ENCODE peak calls at places on chromosome 7, in five cellular contexts. One of them, this sample, is unnamed. For H3K4me1, the result is how much of the 10 kb centered on the place peaks cover.

GRCh38 chr7:49244543-49244942 is 320.2 kb downstream of the CDC14C start:
- DNase-seq in sigmoid colon: no peak
- DNase-seq in A549: no peak
- DNase-seq in suprapubic skin: no peak
- DNase-seq in SK-N-SH: no peak
- DNase-seq in this sample: no peak

GRCh38 chr7:73829921-73830617 is 727 bp upstream of the CLDN4 start:
- DNase-seq in A549: no peak
- DNase-seq in sigmoid colon: no peak
- DNase-seq in SK-N-SH: no peak
- DNase-seq in suprapubic skin: no peak
- DNase-seq in this sample: no peak

GRCh38 chr7:115831371-115831770 is 199.2 kb downstream of the TFEC start:
- DNase-seq in SK-N-SH: no peak
- DNase-seq in sigmoid colon: no peak
- DNase-seq in suprapubic skin: no peak
- DNase-seq in A549: no peak
- DNase-seq in this sample: no peak

GRCh38 chr7:157149317-157149716 is 10.6 kb downstream of the UBE3C start:
- DNase-seq in suprapubic skin: no peak
- DNase-seq in sigmoid colon: no peak
- DNase-seq in A549: no peak
- DNase-seq in SK-N-SH: no peak
- DNase-seq in this sample: no peak

GRCh38 chr7:157423886-157424565 is 87.2 kb downstream of the DNAJB6 start:
- DNase-seq in suprapubic skin: no peak
- DNase-seq in A549: no peak
- DNase-seq in SK-N-SH: no peak
- DNase-seq in sigmoid colon: no peak
- DNase-seq in this sample: no peak

GRCh38 chr7:17056491-17057142 is 174.8 kb upstream of the AGR3 start:
- DNase-seq in SK-N-SH: no peak
- DNase-seq in suprapubic skin: no peak
- DNase-seq in A549: no peak
- DNase-seq in sigmoid colon: no peak
- DNase-seq in this sample: no peak

GRCh38 chr7:77331938-77332695 is 84.0 kb downstream of the GSAP start:
- DNase-seq in A549: peak
- DNase-seq in sigmoid colon: peak
- DNase-seq in suprapubic skin: no peak
- DNase-seq in SK-N-SH: peak
- DNase-seq in this sample: peak

GRCh38 chr7:138828302-138828701 is 30.3 kb upstream of the ATP6V0A4 start:
- DNase-seq in A549: no peak
- DNase-seq in suprapubic skin: no peak
- DNase-seq in sigmoid colon: no peak
- DNase-seq in SK-N-SH: no peak
- DNase-seq in this sample: no peak

GRCh38 chr7:7946486-7946885 is 22.1 kb upstream of the GLCCI1 start:
- DNase-seq in SK-N-SH: no peak
- DNase-seq in suprapubic skin: no peak
- DNase-seq in sigmoid colon: no peak
- DNase-seq in A549: no peak
- DNase-seq in this sample: no peak

GRCh38 chr7:84950836-84951235 is 236.0 kb downstream of the SEMA3D start:
- DNase-seq in SK-N-SH: no peak
- DNase-seq in suprapubic skin: no peak
- DNase-seq in sigmoid colon: no peak
- DNase-seq in A549: no peak
- DNase-seq in this sample: no peak

GRCh38 chr7:28330384-28331070 is 81.8 kb upstream of the CREB5 start:
- DNase-seq in A549: no peak
- DNase-seq in SK-N-SH: no peak
- DNase-seq in suprapubic skin: no peak
- DNase-seq in sigmoid colon: no peak
- DNase-seq in this sample: peak

GRCh38 chr7:133761459-133761858 is 365.7 kb upstream of the LRGUK start:
- DNase-seq in sigmoid colon: no peak
- DNase-seq in suprapubic skin: no peak
- DNase-seq in SK-N-SH: no peak
- DNase-seq in A549: no peak
- DNase-seq in this sample: no peak

GRCh38 chr7:28296571-28297483 is 115.5 kb upstream of the CREB5 start:
- DNase-seq in SK-N-SH: no peak
- DNase-seq in suprapubic skin: no peak
- DNase-seq in sigmoid colon: no peak
- DNase-seq in A549: peak
- DNase-seq in this sample: no peak

GRCh38 chr7:132113536-132114409 is 462.5 kb downstream of the PLXNA4 start:
- DNase-seq in suprapubic skin: no peak
- DNase-seq in sigmoid colon: no peak
- DNase-seq in A549: no peak
- DNase-seq in SK-N-SH: no peak
- DNase-seq in this sample: no peak

GRCh38 chr7:78792006-78792405 is 661.5 kb downstream of the MAGI2 start:
- DNase-seq in SK-N-SH: no peak
- DNase-seq in A549: no peak
- DNase-seq in suprapubic skin: no peak
- DNase-seq in sigmoid colon: no peak
- DNase-seq in this sample: no peak

GRCh38 chr7:100091411-100092181 is 2.8 kb downstream of the COPS6 start:
- DNase-seq in SK-N-SH: peak
- DNase-seq in suprapubic skin: no peak
- DNase-seq in A549: no peak
- DNase-seq in sigmoid colon: no peak
- DNase-seq in this sample: no peak

GRCh38 chr7:66731986-66732385 is 8.5 kb upstream of the RABGEF1 start:
- DNase-seq in SK-N-SH: peak
- DNase-seq in sigmoid colon: no peak
- DNase-seq in A549: no peak
- DNase-seq in suprapubic skin: no peak
- DNase-seq in this sample: no peak

GRCh38 chr7:67753891-67754290 is 757.3 kb downstream of the TYW1 start:
- DNase-seq in A549: no peak
- DNase-seq in SK-N-SH: no peak
- DNase-seq in suprapubic skin: no peak
- DNase-seq in sigmoid colon: no peak
- DNase-seq in this sample: no peak

GRCh38 chr7:29495618-29496017 is 68.0 kb upstream of the PRR15 start:
- DNase-seq in suprapubic skin: no peak
- DNase-seq in sigmoid colon: no peak
- DNase-seq in A549: no peak
- DNase-seq in SK-N-SH: no peak
- DNase-seq in this sample: no peak

GRCh38 chr7:921071-921461 is 33.4 kb downstream of the ADAP1 start:
- DNase-seq in suprapubic skin: no peak
- DNase-seq in sigmoid colon: no peak
- DNase-seq in SK-N-SH: no peak
- DNase-seq in A549: no peak
- DNase-seq in this sample: no peak

GRCh38 chr7:55185941-55186609 is 167.3 kb downstream of the EGFR start:
- DNase-seq in sigmoid colon: no peak
- DNase-seq in A549: peak
- DNase-seq in SK-N-SH: no peak
- DNase-seq in suprapubic skin: no peak
- DNase-seq in this sample: no peak

DNA sequence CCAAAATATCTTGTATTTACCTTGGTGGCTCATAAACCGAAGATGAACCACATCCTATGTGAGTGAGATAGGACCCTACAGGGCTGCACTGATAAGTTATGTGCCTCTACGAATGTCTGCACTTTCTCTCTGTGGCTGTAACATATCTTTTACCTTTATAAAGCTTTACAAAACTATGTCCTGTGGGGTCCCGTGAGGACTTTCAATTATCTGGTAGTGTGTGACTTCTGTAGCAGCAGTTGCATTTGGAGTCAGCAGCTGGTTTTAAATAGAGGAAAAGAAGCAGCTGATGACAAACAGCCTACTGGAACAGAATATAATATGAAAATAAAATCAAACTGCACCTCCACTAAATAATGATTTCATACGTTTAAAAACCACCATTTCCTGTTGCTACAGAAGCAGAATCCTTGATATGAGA is 222.4 kb upstream of the GNAI1 start:
- DNase-seq in suprapubic skin: no peak
- DNase-seq in A549: no peak
- DNase-seq in sigmoid colon: no peak
- DNase-seq in SK-N-SH: no peak
- DNase-seq in this sample: no peak
- H3K4me3 ChIP-seq in suprapubic skin: no peak
- H3K4me3 ChIP-seq in A549: no peak
- H3K4me3 ChIP-seq in sigmoid colon: no peak
- H3K4me3 ChIP-seq in SK-N-SH: no peak
- H3K4me3 ChIP-seq in this sample: no peak

GRCh38 chr7:32942783-32943653 is 14.2 kb upstream of the FKBP9 start:
- DNase-seq in A549: peak
- DNase-seq in suprapubic skin: peak
- DNase-seq in sigmoid colon: peak
- DNase-seq in SK-N-SH: peak
- DNase-seq in this sample: no peak

GRCh38 chr7:32947420-32947983 is 9.7 kb upstream of the FKBP9 start:
- DNase-seq in sigmoid colon: no peak
- DNase-seq in A549: no peak
- DNase-seq in suprapubic skin: no peak
- DNase-seq in SK-N-SH: no peak
- DNase-seq in this sample: no peak

GRCh38 chr7:32941181-32941995 is 15.9 kb upstream of the FKBP9 start:
- DNase-seq in suprapubic skin: no peak
- DNase-seq in A549: no peak
- DNase-seq in sigmoid colon: no peak
- DNase-seq in SK-N-SH: no peak
- DNase-seq in this sample: no peak

GRCh38 chr7:32941996-32942782 is 15.1 kb upstream of the FKBP9 start:
- DNase-seq in A549: peak
- DNase-seq in SK-N-SH: peak
- DNase-seq in sigmoid colon: peak
- DNase-seq in suprapubic skin: peak
- DNase-seq in this sample: no peak

DNA sequence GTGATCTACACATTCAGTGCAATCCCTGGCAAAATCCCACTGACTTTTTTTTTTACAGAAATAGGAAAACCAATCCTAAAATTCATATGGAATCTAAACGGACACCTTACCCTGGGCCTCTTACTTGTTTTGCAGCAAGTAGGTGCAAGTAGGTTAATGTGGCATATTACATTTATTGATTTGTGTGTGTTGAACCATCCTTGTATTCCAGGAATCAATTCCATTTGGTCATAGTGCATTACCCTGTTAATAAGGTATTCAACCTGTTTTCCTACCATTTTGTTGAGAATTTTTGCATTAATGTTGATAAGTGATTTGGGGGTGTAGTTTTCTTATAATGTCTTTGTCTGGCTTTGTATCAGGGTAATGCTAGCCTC is 13.6 kb upstream of the FKBP9 start:
- DNase-seq in SK-N-SH: no peak
- DNase-seq in sigmoid colon: no peak
- DNase-seq in suprapubic skin: no peak
- DNase-seq in A549: no peak
- DNase-seq in this sample: no peak
- TF ChIP-seq EP300 in SK-N-SH: no peak
- TF ChIP-seq EP300 in sigmoid colon: no peak
- TF ChIP-seq EP300 in suprapubic skin: no peak
- TF ChIP-seq EP300 in A549: no peak
- TF ChIP-seq EP300 in this sample: no peak

GRCh38 chr7:45581271-45581780 is 7.2 kb downstream of the ADCY1 start:
- DNase-seq in sigmoid colon: peak
- DNase-seq in A549: no peak
- DNase-seq in SK-N-SH: no peak
- DNase-seq in suprapubic skin: peak
- DNase-seq in this sample: no peak

GRCh38 chr7:45580053-45580872 is 6.1 kb downstream of the ADCY1 start:
- DNase-seq in suprapubic skin: peak
- DNase-seq in sigmoid colon: peak
- DNase-seq in SK-N-SH: peak
- DNase-seq in A549: no peak
- DNase-seq in this sample: no peak

GRCh38 chr7:45578467-45578866 is 4.3 kb downstream of the ADCY1 start:
- DNase-seq in A549: no peak
- DNase-seq in SK-N-SH: no peak
- DNase-seq in suprapubic skin: no peak
- DNase-seq in sigmoid colon: peak
- DNase-seq in this sample: no peak

GRCh38 chr7:45578022-45578421 is 3.9 kb downstream of the ADCY1 start:
- DNase-seq in sigmoid colon: peak
- DNase-seq in suprapubic skin: no peak
- DNase-seq in A549: no peak
- DNase-seq in SK-N-SH: no peak
- DNase-seq in this sample: no peak

GRCh38 chr7:45579386-45579785 is 5.2 kb downstream of the ADCY1 start:
- DNase-seq in SK-N-SH: peak
- DNase-seq in suprapubic skin: no peak
- DNase-seq in sigmoid colon: peak
- DNase-seq in A549: no peak
- DNase-seq in this sample: no peak
- H3K4me1 ChIP-seq in SK-N-SH: half or more
- H3K4me1 ChIP-seq in suprapubic skin: under half
- H3K4me1 ChIP-seq in sigmoid colon: under half
- H3K4me1 ChIP-seq in A549: under half
- H3K4me1 ChIP-seq in this sample: under half

DNA sequence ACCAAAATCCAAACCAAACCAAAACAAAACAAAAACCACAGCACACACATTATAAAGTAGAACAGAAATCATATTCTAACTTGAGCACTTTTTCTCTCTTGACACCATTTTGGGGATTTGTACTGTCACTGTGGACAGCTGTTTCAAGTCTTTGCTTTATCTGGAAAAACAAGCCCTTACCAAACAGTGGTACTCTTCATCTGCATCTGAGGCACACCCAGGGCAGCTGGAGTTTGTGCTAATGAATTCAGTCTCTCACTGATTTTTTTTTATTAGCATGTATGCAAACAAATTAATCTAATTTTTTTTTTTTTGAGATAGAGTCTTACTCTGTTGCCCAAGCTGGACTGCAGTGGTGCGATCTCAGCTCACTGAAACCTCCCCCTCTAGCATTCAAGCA is 171.4 kb downstream of the RAPGEF5 start:
- DNase-seq in sigmoid colon: no peak
- DNase-seq in A549: no peak
- DNase-seq in SK-N-SH: no peak
- DNase-seq in suprapubic skin: no peak
- DNase-seq in this sample: no peak
- H3K4me3 ChIP-seq in sigmoid colon: no peak
- H3K4me3 ChIP-seq in A549: no peak
- H3K4me3 ChIP-seq in SK-N-SH: no peak
- H3K4me3 ChIP-seq in suprapubic skin: no peak
- H3K4me3 ChIP-seq in this sample: no peak